ENCODE peak calls at places on chromosomes 16 and 17, in six cellular contexts. F is kidney glomerular epithelial cell; Y is stimulated activated CD8-positive, alpha-beta memory T cell treated with anti-CD3 and anti-CD28 coated beads, Interleukin-4, amount 100 ng/mL, for 24 hours; G is fibroblast of mammary gland; P is endothelial cell; Q is activated T-cell treated with anti-CD3 and anti-CD28 coated beads for 4 hours. H is an unnamed sample.

GRCh38 chr16:68113059-68113757 is 28.0 kb downstream of the NFATC3 start:
- DNase-seq in Q (no peak), Y (no peak), F (no peak), P (no peak), G (no peak), H (no peak)

GRCh38 chr16:71859751-71860521 is 14.2 kb downstream of the ATXN1L start:
- DNase-seq in Y (no peak), G (no peak), P (no peak), Q (no peak), F (no peak), H (no peak)

GRCh38 chr17:36461330-36462110 is 25.0 kb upstream of the ZNHIT3 start:
- DNase-seq in F (no peak), P (no peak), Q (no peak), Y (no peak), G (no peak), H (no peak)

GRCh38 chr17:34300652-34301390 is 15.3 kb downstream of the CCL11 start:
- DNase-seq in Q (no peak), G (peak), P (no peak), Y (no peak), F (peak), H (no peak)

GRCh38 chr17:20008242-20009051 is 712 bp upstream of the SPECC1 start:
- DNase-seq in P (peak), G (peak), F (no peak), Q (no peak), Y (no peak), H (no peak)

GRCh38 chr16:87764600-87765472 is 950 bp downstream of the KLHDC4 start:
- DNase-seq in G (no peak), F (no peak), Y (no peak), Q (no peak), P (no peak), H (peak)

GRCh38 chr16:87317766-87318121 is 552 bp upstream of the C16orf95 start:
- DNase-seq in Y (peak), P (peak), F (peak), Q (no peak), G (peak), H (no peak)

GRCh38 chr16:35639233-35640205 is 2180.1 kb downstream of the TP53TG3F start:
- DNase-seq in G (no peak), F (no peak), Y (no peak), P (no peak), Q (no peak), H (no peak)

GRCh38 chr16:6684076-6684673 is 648.5 kb upstream of the RBFOX1 start:
- DNase-seq in Y (no peak), G (peak), Q (no peak), P (peak), F (peak), H (no peak)

GRCh38 chr16:20846030-20846429 is 39.7 kb downstream of the REXO5 start:
- DNase-seq in G (no peak), Y (no peak), P (no peak), Q (no peak), F (no peak), H (no peak)

GRCh38 chr17:74922694-74923537 is at the start of gene USH1G:
- DNase-seq in P (no peak), Q (peak), G (no peak), F (no peak), Y (no peak), H (peak)

GRCh38 chr16:9447195-9447551 is 355.7 kb downstream of the HAPSTR1 start:
- DNase-seq in Q (no peak), P (no peak), Y (no peak), F (no peak), G (no peak), H (no peak)

GRCh38 chr16:3119286-3119685 is 6.9 kb downstream of the ZNF205 start:
- DNase-seq in P (no peak), Q (no peak), Y (no peak), G (no peak), F (no peak), H (no peak)

GRCh38 chr16:76946879-76947278 is 244.1 kb upstream of the MON1B start:
- DNase-seq in F (peak), Q (no peak), P (no peak), G (peak), Y (no peak), H (no peak)

GRCh38 chr16:84116720-84117481 is at the start of gene MBTPS1:
- DNase-seq in Q (peak), G (peak), Y (peak), P (peak), F (peak), H (peak)

GRCh38 chr16:88392616-88393015 is 9.9 kb downstream of the ZNF469 start:
- DNase-seq in P (no peak), Y (no peak), F (no peak), Q (no peak), G (no peak), H (no peak)

GRCh38 chr17:20267459-20267842 is 199.9 kb downstream of the LGALS9B start:
- DNase-seq in Y (peak), Q (peak), F (no peak), G (no peak), P (no peak), H (peak)

GRCh38 chr17:9443811-9444210 is 131.8 kb downstream of the STX8 start:
- DNase-seq in F (no peak), Y (no peak), Q (no peak), G (no peak), P (no peak), H (no peak)

GRCh38 chr17:77442976-77443742 is 302.4 kb downstream of the SEC14L1 start:
- DNase-seq in P (no peak), G (no peak), Q (no peak), F (no peak), Y (no peak), H (no peak)

GRCh38 chr17:39675390-39676082 is 7.3 kb downstream of the PNMT start:
- DNase-seq in G (no peak), F (no peak), P (no peak), Y (no peak), Q (no peak), H (no peak)

GRCh38 chr17:83100220-83100852 is 20.9 kb downstream of the METRNL start:
- DNase-seq in Q (no peak), F (no peak), Y (no peak), P (no peak), G (no peak), H (no peak)

GRCh38 chr16:27406729-27407128 is 4.8 kb downstream of the IL21R start:
- DNase-seq in Q (no peak), F (no peak), G (no peak), Y (no peak), P (no peak), H (no peak)